ENCODE peak calls at places on chromosomes 16 and 17, in seven cellular contexts. E is fibroblast of the aortic adventitia, T is progenitor cell of endocrine pancreas, K is nephron progenitor cell, M is psoas muscle, A is cardiac fibroblast, H is hepatocyte. S is an unnamed sample.

GRCh38 chr16:60741810-60742209 is 1294.4 kb downstream of the CDH8 start:
- DNase-seq in E (no peak), K (no peak), A (no peak), M (no peak), H (no peak), T (no peak), S (no peak)

GRCh38 chr17:66541461-66542182 is 239.2 kb downstream of the PRKCA start:
- DNase-seq in A (peak), H (no peak), M (no peak), K (no peak), E (peak), T (no peak), S (no peak)

GRCh38 chr16:85238233-85238647 is 126.0 kb upstream of the CIBAR2 start:
- DNase-seq in E (peak), K (peak), H (peak), T (no peak), A (peak), M (peak), S (no peak)

GRCh38 chr17:7748098-7748775 is 30.7 kb downstream of the DNAH2 start:
- DNase-seq in H (no peak), T (no peak), E (peak), M (no peak), K (no peak), A (no peak), S (no peak)

GRCh38 chr17:27845264-27846041 is 45.1 kb upstream of the NOS2 start:
- DNase-seq in M (no peak), K (no peak), H (peak), T (no peak), E (no peak), A (no peak), S (no peak)

GRCh38 chr17:38750044-38750311 is 1.8 kb upstream of the PCGF2 start:
- DNase-seq in M (no peak), T (no peak), H (no peak), A (no peak), K (no peak), E (no peak), S (no peak)

GRCh38 chr16:67662653-67663010 is 1.9 kb downstream of the PARD6A start:
- DNase-seq in M (no peak), K (no peak), A (no peak), H (no peak), T (no peak), E (no peak), S (no peak)

GRCh38 chr16:57012353-57012752 is 23.0 kb downstream of the NLRC5 start:
- DNase-seq in K (no peak), M (no peak), H (no peak), A (no peak), E (no peak), T (no peak), S (no peak)

GRCh38 chr16:57803413-57803990 is 1.2 kb upstream of the KIFC3 start:
- DNase-seq in T (no peak), M (peak), A (no peak), K (no peak), H (no peak), E (peak), S (no peak)

GRCh38 chr17:50162466-50163254 is 3.1 kb upstream of the SGCA start:
- DNase-seq in H (no peak), K (no peak), M (no peak), T (no peak), E (no peak), A (no peak), S (no peak)

GRCh38 chr16:57115504-57116182 is 23.3 kb downstream of the CPNE2 start:
- DNase-seq in M (peak), A (peak), H (peak), T (no peak), E (no peak), K (peak), S (no peak)

GRCh38 chr16:81778861-81779539 is at the start of gene PLCG2:
- DNase-seq in H (peak), A (peak), T (peak), E (no peak), K (peak), M (peak), S (peak)

GRCh38 chr17:50107790-50108414 is 12.8 kb downstream of the PDK2 start:
- DNase-seq in H (no peak), A (peak), T (no peak), M (no peak), E (peak), K (no peak), S (peak)

GRCh38 chr16:85123891-85124635 is 11.8 kb upstream of the CIBAR2 start:
- DNase-seq in A (peak), H (peak), T (no peak), M (peak), E (peak), K (no peak), S (peak)

GRCh38 chr17:81509687-81510523 is 2.7 kb downstream of the ACTG1 start:
- DNase-seq in M (no peak), K (no peak), H (no peak), T (no peak), E (peak), A (no peak), S (peak)

GRCh38 chr16:27430923-27431484 is 29.0 kb downstream of the IL21R start:
- DNase-seq in M (no peak), K (no peak), A (peak), E (no peak), H (no peak), T (peak), S (no peak)

GRCh38 chr17:31525801-31526549 is 134.5 kb downstream of the RAB11FIP4 start:
- DNase-seq in K (no peak), H (no peak), M (no peak), E (no peak), A (no peak), T (no peak), S (peak)

GRCh38 chr16:64092284-64092683 is 1029.6 kb downstream of the CDH11 start:
- DNase-seq in H (no peak), A (peak), E (peak), T (no peak), M (no peak), K (no peak), S (peak)

GRCh38 chr16:89555780-89556179 is 4.7 kb upstream of the RPL13 start:
- DNase-seq in K (no peak), T (no peak), M (no peak), E (no peak), H (no peak), A (no peak), S (no peak)

GRCh38 chr16:77406680-77407079 is 28.2 kb downstream of the ADAMTS18 start:
- DNase-seq in M (no peak), T (no peak), K (no peak), A (peak), E (no peak), H (no peak), S (peak)

GRCh38 chr17:80245566-80246265 is 14.9 kb upstream of the RNF213 start:
- DNase-seq in H (no peak), T (no peak), E (no peak), A (no peak), M (peak), K (no peak), S (no peak)

GRCh38 chr17:70332356-70332755 is 163.0 kb downstream of the KCNJ2 start:
- DNase-seq in E (no peak), T (no peak), K (no peak), H (no peak), A (no peak), M (no peak), S (no peak)

GRCh38 chr17:21157586-21158370 is 31.0 kb downstream of the DHRS7B start:
- DNase-seq in E (no peak), A (no peak), K (no peak), T (no peak), H (no peak), M (no peak), S (no peak)

GRCh38 chr16:55678061-55678935 is 22.5 kb downstream of the SLC6A2 start:
- DNase-seq in E (no peak), H (no peak), K (no peak), A (no peak), M (no peak), T (no peak), S (no peak)

GRCh38 chr17:65485388-65486299 is 75.8 kb downstream of the AXIN2 start:
- DNase-seq in E (peak), H (no peak), A (peak), K (no peak), T (no peak), M (no peak), S (peak)

GRCh38 chr17:2247005-2247404 is 56.6 kb downstream of the SMG6 start:
- DNase-seq in T (no peak), K (no peak), M (no peak), A (no peak), H (no peak), E (no peak), S (no peak)

GRCh38 chr17:5557485-5557884 is 26.8 kb downstream of the NLRP1 start:
- DNase-seq in T (no peak), A (peak), M (no peak), H (no peak), K (no peak), E (peak), S (no peak)

GRCh38 chr17:5555254-5555653 is 29.1 kb downstream of the NLRP1 start:
- DNase-seq in E (peak), T (no peak), K (no peak), H (no peak), A (peak), M (no peak), S (no peak)

GRCh38 chr17:5560361-5560988 is 23.8 kb downstream of the NLRP1 start:
- DNase-seq in T (no peak), M (no peak), E (no peak), K (no peak), H (no peak), A (no peak), S (no peak)

GRCh38 chr17:5558815-5559785 is 25.2 kb downstream of the NLRP1 start:
- DNase-seq in H (no peak), A (no peak), M (no peak), K (no peak), T (no peak), E (no peak), S (no peak)

GRCh38 chr17:5557990-5558389 is 26.3 kb downstream of the NLRP1 start:
- DNase-seq in E (no peak), M (no peak), K (no peak), A (no peak), T (no peak), H (no peak), S (no peak)
- TF ChIP-seq CTCF in E (no peak), M (no peak), K (no peak), A (no peak), T (no peak), H (no peak), S (no peak)

GRCh38 chr16:29862383-29862883 is 593 bp downstream of the CDIPT start:
- DNase-seq in K (peak), A (peak), T (no peak), H (peak), E (peak), M (no peak), S (peak)
- TF ChIP-seq CTCF in K (no peak), A (peak), T (no peak), H (peak), E (peak), M (no peak), S (no peak)

GRCh38 chr16:12721841-12722467 is 81.7 kb downstream of the CPPED1 start:
- DNase-seq in H (no peak), K (no peak), T (no peak), A (no peak), M (no peak), E (no peak), S (no peak)

GRCh38 chr16:12716658-12717057 is 87.0 kb downstream of the CPPED1 start:
- DNase-seq in E (no peak), T (no peak), K (no peak), M (no peak), H (no peak), A (no peak), S (no peak)

GRCh38 chr16:12723681-12724080 is 80.0 kb downstream of the CPPED1 start:
- DNase-seq in H (no peak), K (no peak), M (no peak), A (no peak), E (no peak), T (no peak), S (no peak)

GRCh38 chr16:12724216-12724615 is 79.5 kb downstream of the CPPED1 start:
- DNase-seq in M (no peak), E (no peak), K (no peak), A (no peak), H (no peak), T (no peak), S (no peak)

GRCh38 chr16:12719972-12720371 is 83.7 kb downstream of the CPPED1 start:
- DNase-seq in T (no peak), M (no peak), H (no peak), A (no peak), K (no peak), E (no peak), S (no peak)
- TF ChIP-seq CTCF in T (no peak), M (no peak), H (no peak), A (no peak), K (no peak), E (no peak), S (no peak)

DNA sequence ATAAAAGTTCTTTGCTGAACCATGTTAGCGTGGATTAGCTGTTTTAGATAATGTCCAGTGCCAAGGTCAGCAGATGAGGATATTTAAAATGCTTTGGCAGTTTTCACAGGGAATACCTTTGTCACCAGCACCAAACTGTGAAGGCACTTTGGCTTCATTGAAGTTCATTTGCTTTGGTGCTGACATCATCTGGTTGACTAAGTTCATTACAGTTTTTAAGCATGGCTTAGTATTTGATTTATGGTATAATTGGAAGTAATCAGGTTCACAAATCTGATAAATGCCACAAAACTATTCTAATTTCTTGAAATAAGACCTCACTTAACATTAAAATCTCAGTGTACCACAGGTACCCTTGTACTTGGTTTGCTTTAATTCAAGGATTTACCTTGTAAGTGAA is 4.3 kb downstream of the GID4 start:
- DNase-seq in T (no peak), K (no peak), E (peak), M (no peak), H (peak), A (peak), S (peak)
- TF ChIP-seq CTCF in T (no peak), K (no peak), E (peak), M (peak), H (peak), A (no peak), S (peak)

DNA sequence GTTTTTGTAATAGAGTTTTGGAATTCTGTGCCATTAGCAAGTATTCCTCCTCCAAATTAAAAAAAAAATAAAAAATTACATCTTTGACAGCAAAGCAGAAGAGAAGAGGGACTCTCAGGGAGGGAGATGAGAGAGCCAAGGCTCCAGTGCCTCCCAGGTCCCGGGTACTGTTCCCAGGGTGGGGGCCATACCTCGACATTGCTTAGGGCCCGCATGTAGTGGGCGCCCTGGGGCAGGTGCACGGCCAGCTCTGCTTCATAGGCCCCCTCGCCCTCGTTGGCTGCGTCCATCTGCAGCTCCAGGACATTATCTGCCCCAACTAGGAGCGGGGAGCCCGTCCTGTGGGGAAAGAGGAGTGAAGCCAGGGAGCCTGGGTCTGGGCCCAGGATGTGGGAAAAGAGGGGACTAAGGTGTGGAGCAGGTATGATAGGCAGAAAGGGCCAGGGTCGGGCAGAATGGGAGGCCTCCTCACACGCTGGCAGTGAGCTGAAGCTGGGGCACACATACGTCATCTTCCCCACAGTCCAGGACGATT is 11.2 kb downstream of the ITGA2B start:
- DNase-seq in T (no peak), K (no peak), H (no peak), E (no peak), M (no peak), A (no peak), S (no peak)
- TF ChIP-seq CTCF in T (no peak), K (no peak), H (no peak), E (no peak), M (no peak), A (no peak), S (no peak)

GRCh38 chr16:80144191-80144590 is 396.6 kb upstream of the DYNLRB2 start:
- DNase-seq in E (no peak), T (no peak), K (no peak), A (peak), M (no peak), H (no peak), S (no peak)
- TF ChIP-seq CTCF in E (no peak), T (no peak), K (no peak), A (no peak), M (no peak), H (no peak), S (no peak)

GRCh38 chr16:49756971-49757743 is 98.8 kb downstream of the ZNF423 start:
- DNase-seq in K (no peak), T (no peak), A (peak), M (no peak), E (peak), H (peak), S (peak)

GRCh38 chr16:49755716-49756115 is 100.2 kb downstream of the ZNF423 start:
- DNase-seq in K (no peak), M (no peak), E (no peak), H (no peak), A (no peak), T (no peak), S (no peak)

GRCh38 chr16:49757744-49758069 is 98.2 kb downstream of the ZNF423 start:
- DNase-seq in M (no peak), T (no peak), H (no peak), E (no peak), K (peak), A (no peak), S (no peak)

GRCh38 chr16:49763826-49764225 is 92.1 kb downstream of the ZNF423 start:
- DNase-seq in K (no peak), T (no peak), E (no peak), A (peak), M (no peak), H (no peak), S (no peak)

DNA sequence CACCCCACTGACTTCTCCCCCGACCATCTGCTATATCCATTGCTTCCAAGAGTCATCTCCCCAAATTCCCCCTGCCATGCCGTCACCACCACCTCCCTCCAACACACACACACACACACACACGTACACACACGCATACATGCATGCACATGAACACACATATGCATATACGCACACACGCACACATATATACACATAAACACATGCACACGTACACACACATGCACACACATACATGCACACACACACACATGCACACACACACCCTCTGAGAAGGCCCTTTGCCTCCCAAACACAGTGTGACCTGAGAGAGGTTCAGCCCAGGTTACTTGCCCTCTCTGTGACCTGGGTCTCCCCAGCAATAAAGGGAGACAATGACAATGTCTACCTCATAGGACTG is 95.1 kb downstream of the ZNF423 start:
- DNase-seq in E (no peak), T (no peak), A (no peak), K (no peak), M (no peak), H (no peak), S (no peak)
- TF ChIP-seq CTCF in E (no peak), T (no peak), A (no peak), K (no peak), M (no peak), H (no peak), S (no peak)

DNA sequence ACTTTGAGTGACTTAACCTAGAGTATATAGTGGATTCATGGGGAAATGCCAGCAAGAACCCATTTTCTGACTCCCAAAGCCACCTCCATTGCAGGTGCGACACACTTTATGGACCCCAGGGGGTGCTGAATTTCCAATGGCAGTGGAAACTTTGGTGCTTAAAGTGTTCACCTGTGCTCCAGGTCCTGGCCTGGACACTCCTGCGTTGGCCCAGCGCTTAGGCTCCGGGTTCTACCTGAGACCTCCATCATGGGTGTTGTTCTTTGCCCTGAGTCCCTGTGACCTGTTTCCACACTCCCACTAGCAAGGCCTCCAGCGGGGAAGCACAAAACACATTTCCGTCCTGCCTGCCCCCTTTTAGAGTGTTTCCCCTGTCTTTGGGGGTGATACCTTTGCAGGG is 3.0 kb downstream of the CCNF start:
- DNase-seq in M (no peak), A (no peak), H (no peak), K (no peak), E (no peak), T (no peak), S (no peak)
- TF ChIP-seq CTCF in M (no peak), A (no peak), H (no peak), K (no peak), E (no peak), T (no peak), S (no peak)

GRCh38 chr17:53950207-53950857 is 127.6 kb downstream of the KIF2B start:
- DNase-seq in T (no peak), A (no peak), H (peak), E (no peak), M (no peak), K (peak), S (no peak)
- TF ChIP-seq CTCF in T (peak), A (no peak), H (peak), E (no peak), M (peak), K (peak), S (no peak)

S was measured in MCF 10A.